ENCODE peak calls at places on chromosomes 1 and 21, in eight cellular contexts. One of them, this sample, is unnamed.

GRCh38 chr1:53580739-53581475 is 121.7 kb downstream of the DMRTB1 start:
- DNase-seq in A549: no peak
- DNase-seq in tibial nerve: no peak
- DNase-seq in stomach: no peak
- DNase-seq in body of pancreas: no peak
- DNase-seq in transverse colon: no peak
- DNase-seq in GM12891: no peak
- DNase-seq in NB4: no peak
- DNase-seq in this sample: peak; percentile 49

GRCh38 chr1:151989131-151989868 is 4.4 kb downstream of the S100A10 start:
- DNase-seq in A549: peak; percentile 84
- DNase-seq in tibial nerve: peak; percentile 56
- DNase-seq in stomach: peak; percentile 59
- DNase-seq in body of pancreas: peak; percentile 61
- DNase-seq in transverse colon: peak; percentile 76
- DNase-seq in GM12891: no peak
- DNase-seq in NB4: peak; percentile 85
- DNase-seq in this sample: no peak

GRCh38 chr1:178733972-178734371 is 8.9 kb downstream of the RALGPS2 start:
- DNase-seq in A549: no peak
- DNase-seq in tibial nerve: no peak
- DNase-seq in stomach: no peak
- DNase-seq in body of pancreas: no peak
- DNase-seq in transverse colon: no peak
- DNase-seq in GM12891: no peak
- DNase-seq in NB4: peak; percentile 5
- DNase-seq in this sample: no peak

GRCh38 chr1:151703813-151704212 is 12.8 kb downstream of the CELF3 start:
- DNase-seq in A549: no peak
- DNase-seq in tibial nerve: no peak
- DNase-seq in stomach: no peak
- DNase-seq in body of pancreas: no peak
- DNase-seq in transverse colon: no peak
- DNase-seq in GM12891: no peak
- DNase-seq in NB4: no peak
- DNase-seq in this sample: no peak

GRCh38 chr1:24420547-24420946 is 4.9 kb downstream of the NIPAL3 start:
- DNase-seq in A549: no peak
- DNase-seq in tibial nerve: no peak
- DNase-seq in stomach: no peak
- DNase-seq in body of pancreas: no peak
- DNase-seq in transverse colon: no peak
- DNase-seq in GM12891: no peak
- DNase-seq in NB4: peak; percentile 40
- DNase-seq in this sample: no peak

GRCh38 chr1:32702599-32703478 is at the start of gene SYNC:
- DNase-seq in A549: peak; percentile 69
- DNase-seq in tibial nerve: peak; percentile 53
- DNase-seq in stomach: peak; percentile 60
- DNase-seq in body of pancreas: no peak
- DNase-seq in transverse colon: peak; percentile 93
- DNase-seq in GM12891: peak; percentile 49
- DNase-seq in NB4: no peak
- DNase-seq in this sample: peak; percentile 78

GRCh38 chr1:230246551-230246950 is 179.5 kb downstream of the GALNT2 start:
- DNase-seq in A549: no peak
- DNase-seq in tibial nerve: no peak
- DNase-seq in stomach: no peak
- DNase-seq in body of pancreas: no peak
- DNase-seq in transverse colon: no peak
- DNase-seq in GM12891: no peak
- DNase-seq in NB4: no peak
- DNase-seq in this sample: no peak

GRCh38 chr1:172673761-172674160 is 14.9 kb downstream of the FASLG start:
- DNase-seq in A549: no peak
- DNase-seq in tibial nerve: no peak
- DNase-seq in stomach: no peak
- DNase-seq in body of pancreas: no peak
- DNase-seq in transverse colon: no peak
- DNase-seq in GM12891: no peak
- DNase-seq in NB4: no peak
- DNase-seq in this sample: no peak

GRCh38 chr1:201385299-201385891 is 7.9 kb upstream of the TNNT2 start:
- DNase-seq in A549: peak; percentile 61
- DNase-seq in tibial nerve: no peak
- DNase-seq in stomach: peak; percentile 85
- DNase-seq in body of pancreas: peak; percentile 81
- DNase-seq in transverse colon: peak; percentile 80
- DNase-seq in GM12891: peak; percentile 82
- DNase-seq in NB4: peak; percentile 32
- DNase-seq in this sample: no peak

GRCh38 chr1:161092621-161093028 is 3.3 kb upstream of the NECTIN4 start:
- DNase-seq in A549: no peak
- DNase-seq in tibial nerve: no peak
- DNase-seq in stomach: no peak
- DNase-seq in body of pancreas: no peak
- DNase-seq in transverse colon: no peak
- DNase-seq in GM12891: no peak
- DNase-seq in NB4: peak; percentile 49
- DNase-seq in this sample: no peak

GRCh38 chr1:173503391-173503790 is 26.3 kb downstream of the PRDX6 start:
- DNase-seq in A549: peak; percentile 17
- DNase-seq in tibial nerve: no peak
- DNase-seq in stomach: no peak
- DNase-seq in body of pancreas: no peak
- DNase-seq in transverse colon: peak; percentile 15
- DNase-seq in GM12891: no peak
- DNase-seq in NB4: no peak
- DNase-seq in this sample: no peak

GRCh38 chr1:51410568-51411460 is 80.5 kb upstream of the TTC39A start:
- DNase-seq in A549: no peak
- DNase-seq in tibial nerve: no peak
- DNase-seq in stomach: no peak
- DNase-seq in body of pancreas: no peak
- DNase-seq in transverse colon: no peak
- DNase-seq in GM12891: no peak
- DNase-seq in NB4: no peak
- DNase-seq in this sample: no peak

GRCh38 chr1:1419812-1420653 is 1.0 kb downstream of the ANKRD65 start:
- DNase-seq in A549: no peak
- DNase-seq in tibial nerve: no peak
- DNase-seq in stomach: no peak
- DNase-seq in body of pancreas: peak; percentile 9
- DNase-seq in transverse colon: no peak
- DNase-seq in GM12891: peak; percentile 34
- DNase-seq in NB4: no peak
- DNase-seq in this sample: peak; percentile 64

GRCh38 chr1:206074839-206075238 is 21.9 kb downstream of the RHEX start:
- DNase-seq in A549: no peak
- DNase-seq in tibial nerve: no peak
- DNase-seq in stomach: no peak
- DNase-seq in body of pancreas: no peak
- DNase-seq in transverse colon: no peak
- DNase-seq in GM12891: no peak
- DNase-seq in NB4: peak; percentile 91
- DNase-seq in this sample: no peak

GRCh38 chr21:33978585-33978984 is 63.0 kb upstream of the ATP5PO start:
- DNase-seq in A549: no peak
- DNase-seq in tibial nerve: no peak
- DNase-seq in stomach: no peak
- DNase-seq in body of pancreas: no peak
- DNase-seq in transverse colon: no peak
- DNase-seq in GM12891: no peak
- DNase-seq in NB4: no peak
- DNase-seq in this sample: no peak

GRCh38 chr21:37001446-37001845 is 5.1 kb upstream of the RIPPLY3 start:
- DNase-seq in A549: no peak
- DNase-seq in tibial nerve: no peak
- DNase-seq in stomach: no peak
- DNase-seq in body of pancreas: no peak
- DNase-seq in transverse colon: no peak
- DNase-seq in GM12891: no peak
- DNase-seq in NB4: no peak
- DNase-seq in this sample: no peak

GRCh38 chr1:184041731-184042130 is 4.2 kb upstream of the COLGALT2 start:
- DNase-seq in A549: no peak
- DNase-seq in tibial nerve: no peak
- DNase-seq in stomach: no peak
- DNase-seq in body of pancreas: no peak
- DNase-seq in transverse colon: no peak
- DNase-seq in GM12891: no peak
- DNase-seq in NB4: no peak
- DNase-seq in this sample: no peak

GRCh38 chr1:179889619-179890018 is 7.5 kb downstream of the TOR1AIP1 start:
- DNase-seq in A549: no peak
- DNase-seq in tibial nerve: no peak
- DNase-seq in stomach: no peak
- DNase-seq in body of pancreas: no peak
- DNase-seq in transverse colon: no peak
- DNase-seq in GM12891: no peak
- DNase-seq in NB4: no peak
- DNase-seq in this sample: no peak

GRCh38 chr1:32759997-32760623 is 57.0 kb downstream of the YARS1 start:
- DNase-seq in A549: peak; percentile 95
- DNase-seq in tibial nerve: no peak
- DNase-seq in stomach: peak; percentile 97
- DNase-seq in body of pancreas: peak; percentile 99
- DNase-seq in transverse colon: peak; percentile 94
- DNase-seq in GM12891: no peak
- DNase-seq in NB4: no peak
- DNase-seq in this sample: no peak

GRCh38 chr1:3746784-3747521 is 5.3 kb upstream of the CCDC27 start:
- DNase-seq in A549: peak; percentile 72
- DNase-seq in tibial nerve: peak; percentile 67
- DNase-seq in stomach: peak; percentile 93
- DNase-seq in body of pancreas: peak; percentile 93
- DNase-seq in transverse colon: peak; percentile 87
- DNase-seq in GM12891: peak; percentile 99
- DNase-seq in NB4: peak; percentile 81
- DNase-seq in this sample: peak; percentile 97

GRCh38 chr1:93625582-93626327 is 55.9 kb downstream of the BCAR3 start:
- DNase-seq in A549: no peak
- DNase-seq in tibial nerve: no peak
- DNase-seq in stomach: no peak
- DNase-seq in body of pancreas: peak; percentile 16
- DNase-seq in transverse colon: no peak
- DNase-seq in GM12891: no peak
- DNase-seq in NB4: no peak
- DNase-seq in this sample: no peak

GRCh38 chr1:980602-981395 is 1.1 kb downstream of the PERM1 start:
- DNase-seq in A549: no peak
- DNase-seq in tibial nerve: no peak
- DNase-seq in stomach: no peak
- DNase-seq in body of pancreas: no peak
- DNase-seq in transverse colon: no peak
- DNase-seq in GM12891: no peak
- DNase-seq in NB4: no peak
- DNase-seq in this sample: no peak

GRCh38 chr1:35557611-35558373 is at the start of gene NCDN:
- DNase-seq in A549: peak; percentile 95
- DNase-seq in tibial nerve: peak; percentile 94
- DNase-seq in stomach: peak; percentile 96
- DNase-seq in body of pancreas: peak; percentile 98
- DNase-seq in transverse colon: peak; percentile 97
- DNase-seq in GM12891: peak; percentile 97
- DNase-seq in NB4: peak; percentile 99
- DNase-seq in this sample: peak; percentile 98
- TF ChIP-seq POLR2A in A549: peak; percentile 89
- TF ChIP-seq POLR2A in tibial nerve: peak; percentile 36
- TF ChIP-seq POLR2A in stomach: no peak
- TF ChIP-seq POLR2A in body of pancreas: peak; percentile 16
- TF ChIP-seq POLR2A in transverse colon: no peak
- TF ChIP-seq POLR2A in GM12891: peak; percentile 86
- TF ChIP-seq POLR2A in NB4: no peak
- TF ChIP-seq POLR2A in this sample: no peak

DNA sequence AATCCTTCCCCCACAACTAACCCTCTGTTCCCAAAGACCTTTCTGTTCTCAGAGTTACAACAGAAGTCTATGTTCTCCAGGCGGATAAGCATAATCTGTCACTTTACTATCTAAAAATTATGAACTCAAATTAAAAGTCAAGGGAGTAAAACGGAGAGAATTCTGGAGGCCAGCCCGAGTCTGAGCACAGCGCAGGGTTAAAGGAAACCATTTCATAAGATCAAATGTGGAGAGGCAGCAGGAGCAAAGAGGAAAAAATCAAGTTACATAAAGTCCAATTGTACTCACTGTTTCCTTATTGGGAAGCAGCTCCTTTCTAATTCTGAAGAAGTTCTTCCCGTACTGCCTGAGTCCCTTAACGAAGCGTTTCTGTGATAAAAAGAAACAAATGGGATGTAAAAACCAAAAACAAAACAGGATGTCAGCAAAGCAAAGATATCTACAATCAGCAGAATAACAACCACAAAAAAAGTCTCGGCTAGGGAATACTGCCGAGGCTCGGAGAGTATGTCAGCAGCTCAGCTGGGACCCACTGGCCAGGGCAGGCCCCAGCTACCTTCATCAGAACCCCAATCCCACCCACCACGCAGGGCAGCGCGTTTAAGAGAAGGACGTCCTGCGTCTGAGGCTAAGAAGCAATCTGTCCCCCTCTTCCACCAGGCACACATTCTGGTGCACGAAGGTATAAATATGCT is 104.7 kb downstream of the SLC45A1 start:
- DNase-seq in A549: no peak
- DNase-seq in tibial nerve: no peak
- DNase-seq in stomach: no peak
- DNase-seq in body of pancreas: no peak
- DNase-seq in transverse colon: peak; percentile 27
- DNase-seq in GM12891: no peak
- DNase-seq in NB4: no peak
- DNase-seq in this sample: peak; percentile 82
- TF ChIP-seq POLR2A in A549: no peak
- TF ChIP-seq POLR2A in tibial nerve: no peak
- TF ChIP-seq POLR2A in stomach: no peak
- TF ChIP-seq POLR2A in body of pancreas: peak; percentile 25
- TF ChIP-seq POLR2A in transverse colon: peak; percentile 41
- TF ChIP-seq POLR2A in GM12891: no peak
- TF ChIP-seq POLR2A in NB4: no peak
- TF ChIP-seq POLR2A in this sample: no peak

DNA sequence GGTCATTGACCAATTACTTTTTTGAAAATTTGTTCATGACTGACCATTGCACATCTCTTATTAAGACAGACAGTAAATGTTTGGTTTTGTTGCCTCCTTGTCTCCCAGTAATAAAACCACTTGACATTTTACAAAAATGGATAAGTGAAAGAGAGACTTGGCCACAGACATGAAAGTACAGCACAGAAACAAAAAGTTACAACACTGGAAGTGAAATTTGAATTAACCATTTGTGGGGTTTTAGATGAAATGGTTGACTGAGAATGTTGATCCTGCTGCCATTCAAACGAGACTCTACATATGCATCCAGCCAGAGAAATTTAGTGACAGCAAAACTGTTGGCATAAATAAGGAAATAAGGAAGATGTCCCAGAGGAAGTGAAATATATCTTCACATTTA is 79.3 kb upstream of the B3GALT2 start:
- DNase-seq in A549: no peak
- DNase-seq in tibial nerve: no peak
- DNase-seq in stomach: no peak
- DNase-seq in body of pancreas: no peak
- DNase-seq in transverse colon: no peak
- DNase-seq in GM12891: no peak
- DNase-seq in NB4: no peak
- DNase-seq in this sample: no peak
- TF ChIP-seq POLR2A in A549: no peak
- TF ChIP-seq POLR2A in tibial nerve: no peak
- TF ChIP-seq POLR2A in stomach: no peak
- TF ChIP-seq POLR2A in body of pancreas: no peak
- TF ChIP-seq POLR2A in transverse colon: no peak
- TF ChIP-seq POLR2A in GM12891: no peak
- TF ChIP-seq POLR2A in NB4: no peak
- TF ChIP-seq POLR2A in this sample: no peak

GRCh38 chr1:149962039-149962647 is 25.5 kb upstream of the MTMR11 start:
- DNase-seq in A549: peak; percentile 79
- DNase-seq in tibial nerve: peak; percentile 23
- DNase-seq in stomach: peak; percentile 63
- DNase-seq in body of pancreas: peak; percentile 78
- DNase-seq in transverse colon: peak; percentile 57
- DNase-seq in GM12891: no peak
- DNase-seq in NB4: peak; percentile 78
- DNase-seq in this sample: no peak
- TF ChIP-seq POLR2A in A549: no peak
- TF ChIP-seq POLR2A in tibial nerve: no peak
- TF ChIP-seq POLR2A in stomach: no peak
- TF ChIP-seq POLR2A in body of pancreas: no peak
- TF ChIP-seq POLR2A in transverse colon: no peak
- TF ChIP-seq POLR2A in GM12891: no peak
- TF ChIP-seq POLR2A in NB4: no peak
- TF ChIP-seq POLR2A in this sample: no peak